ENCODE peak calls at places on chromosome 2, in eight cellular contexts. J is Panc1, K is GM23338, R is HepG2, O is GM12878, Y is upper lobe of left lung, D is HCT116, C is K562. P is an unnamed sample.

GRCh38 chr2:233107011-233107410 is 46.9 kb downstream of the INPP5D start:
- ATAC-seq in J (no peak), D (no peak), C (no peak), O (no peak), Y (no peak), R (no peak), K (no peak), P (no peak)

GRCh38 chr2:101625387-101625786 is 72.1 kb upstream of the MAP4K4 start:
- ATAC-seq in C (peak; percentile 59), R (peak; percentile 63), J (peak; percentile 53), Y (no peak), K (peak; percentile 27), D (no peak), O (peak; percentile 67), P (no peak)

GRCh38 chr2:236714061-236714460 is 144.4 kb downstream of the ACKR3 start:
- ATAC-seq in K (no peak), R (no peak), O (no peak), C (no peak), J (no peak), Y (no peak), D (no peak), P (no peak)

GRCh38 chr2:11377915-11378649 is 33.6 kb upstream of the ROCK2 start:
- ATAC-seq in O (peak; percentile 96), Y (peak; percentile 28), C (no peak), D (no peak), R (no peak), J (no peak), K (no peak), P (peak; percentile 46)

GRCh38 chr2:44245068-44245861 is 30.0 kb upstream of the SLC3A1 start:
- ATAC-seq in K (no peak), C (no peak), D (no peak), J (no peak), R (no peak), O (no peak), Y (peak; percentile 34), P (no peak)

GRCh38 chr2:164881524-164881923 is 39.9 kb upstream of the COBLL1 start:
- ATAC-seq in R (no peak), Y (no peak), D (no peak), J (no peak), O (no peak), K (no peak), C (no peak), P (no peak)

GRCh38 chr2:100941646-100942240 is 60.3 kb upstream of the RPL31 start:
- ATAC-seq in C (no peak), J (no peak), D (no peak), O (no peak), Y (no peak), R (no peak), K (no peak), P (peak; percentile 40)

GRCh38 chr2:161825429-161825828 is 201.2 kb downstream of the SLC4A10 start:
- ATAC-seq in K (no peak), C (no peak), J (no peak), Y (no peak), R (no peak), D (no peak), O (no peak), P (no peak)

GRCh38 chr2:156481295-156481694 is 45.1 kb downstream of the GPD2 start:
- ATAC-seq in R (no peak), D (no peak), O (no peak), J (no peak), Y (no peak), K (no peak), C (no peak), P (no peak)

GRCh38 chr2:171475979-171476378 is 42.0 kb downstream of the DCAF17 start:
- ATAC-seq in O (no peak), R (peak; percentile 70), J (no peak), Y (no peak), D (no peak), K (no peak), C (no peak), P (no peak)

GRCh38 chr2:219998099-219998498 is 370.7 kb downstream of the SLC4A3 start:
- ATAC-seq in K (peak; percentile 78), D (no peak), J (no peak), Y (no peak), C (no peak), R (peak; percentile 36), O (no peak), P (no peak)

GRCh38 chr2:220000586-220000985 is 373.2 kb downstream of the SLC4A3 start:
- ATAC-seq in Y (peak; percentile 13), O (no peak), C (no peak), D (no peak), R (no peak), J (no peak), K (no peak), P (no peak)

GRCh38 chr2:220000080-220000479 is 372.6 kb downstream of the SLC4A3 start:
- ATAC-seq in D (no peak), K (no peak), J (no peak), C (no peak), Y (no peak), R (no peak), O (no peak), P (no peak)

GRCh38 chr2:219997341-219997851 is 370.0 kb downstream of the SLC4A3 start:
- ATAC-seq in J (no peak), O (peak; percentile 59), C (peak; percentile 84), D (peak; percentile 74), R (no peak), K (peak; percentile 92), Y (no peak), P (no peak)

DNA sequence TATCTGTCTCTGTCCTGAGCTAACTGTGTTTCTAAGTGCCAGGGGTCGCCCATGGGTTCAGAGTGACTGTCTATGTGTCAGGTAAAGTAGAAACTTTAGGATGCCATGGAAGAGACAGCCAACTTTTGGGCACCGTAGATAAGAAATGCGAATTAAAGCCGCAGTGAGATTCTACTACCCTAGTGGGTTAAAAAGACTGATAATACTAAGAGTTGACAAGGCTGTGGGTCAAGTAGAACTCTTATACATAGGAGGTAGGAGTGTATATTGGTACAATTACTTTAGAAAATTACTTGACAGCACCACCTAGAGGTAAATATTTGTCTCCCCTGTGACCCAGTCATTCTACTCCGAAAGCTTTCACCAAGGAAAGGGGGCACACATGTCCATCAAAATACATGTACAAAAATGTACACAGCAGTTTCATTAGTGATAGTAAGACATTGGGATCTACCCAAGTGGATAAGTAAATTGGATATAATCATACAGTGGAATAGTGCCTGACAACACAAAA is 371.3 kb downstream of the SLC4A3 start:
- ATAC-seq in O (peak; percentile 57), Y (no peak), D (peak; percentile 37), J (no peak), K (no peak), R (peak; percentile 72), C (peak; percentile 47), P (no peak)
- H3K4me3 ChIP-seq in O (no peak overlapping the region), Y (no peak overlapping the region), D (no peak overlapping the region), J (no peak overlapping the region), K (no peak overlapping the region), R (no peak overlapping the region), C (no peak overlapping the region), P (no peak overlapping the region)

GRCh38 chr2:199851499-199851816 is 466 bp upstream of the FTCDNL1 start:
- ATAC-seq in O (no peak), R (no peak), C (no peak), J (no peak), K (no peak), Y (no peak), D (no peak), P (no peak)

GRCh38 chr2:199850250-199850717 is 708 bp downstream of the FTCDNL1 start:
- ATAC-seq in Y (no peak), C (no peak), R (no peak), D (no peak), J (no peak), O (no peak), K (no peak), P (no peak)

GRCh38 chr2:199851886-199852285 is 894 bp upstream of the FTCDNL1 start:
- ATAC-seq in O (no peak), R (no peak), J (no peak), K (no peak), D (no peak), Y (no peak), C (no peak), P (no peak)

GRCh38 chr2:199848323-199848722 is 2.7 kb downstream of the FTCDNL1 start:
- ATAC-seq in D (no peak), Y (no peak), K (no peak), O (no peak), R (no peak), J (no peak), C (no peak), P (no peak)

GRCh38 chr2:199850718-199851498 is at the start of gene FTCDNL1:
- ATAC-seq in O (peak; percentile 96), R (peak; percentile 90), D (peak; percentile 94), J (peak; percentile 100), Y (peak; percentile 97), K (peak; percentile 85), C (peak; percentile 95), P (peak; percentile 95)
- TF ChIP-seq POLR2AphosphoS5 in O (peak; percentile 46), R (peak; percentile 78), D (peak; percentile 80), J (peak; percentile 52), Y (no peak), K (peak; percentile 17), C (no peak), P (no peak)

GRCh38 chr2:1825046-1825445 is 80.7 kb upstream of the PXDN start:
- ATAC-seq in Y (no peak), K (no peak), D (no peak), J (no peak), C (no peak), O (no peak), R (no peak), P (no peak)

GRCh38 chr2:1822341-1822740 is 78.0 kb upstream of the PXDN start:
- ATAC-seq in Y (no peak), K (no peak), J (no peak), C (no peak), O (no peak), D (no peak), R (no peak), P (no peak)

GRCh38 chr2:1824202-1824905 is 80.0 kb upstream of the PXDN start:
- ATAC-seq in K (no peak), O (no peak), Y (peak; percentile 32), D (no peak), J (no peak), C (no peak), R (no peak), P (peak; percentile 95)

GRCh38 chr2:1821530-1821929 is 77.2 kb upstream of the PXDN start:
- ATAC-seq in O (no peak), K (no peak), J (no peak), Y (no peak), R (no peak), D (no peak), C (no peak), P (no peak)

GRCh38 chr2:1823187-1824169 is 79.2 kb upstream of the PXDN start:
- ATAC-seq in O (no peak), R (peak; percentile 72), J (no peak), Y (no peak), C (no peak), K (peak; percentile 96), D (peak; percentile 61), P (peak; percentile 60)
- H3K4me3 ChIP-seq in O (no peak overlapping the region), R (no peak overlapping the region), J (no peak overlapping the region), Y (no peak overlapping the region), C (no peak overlapping the region), K (no peak overlapping the region), D (no peak overlapping the region), P (no peak overlapping the region)

GRCh38 chr2:227222292-227222691 is 57.9 kb downstream of the COL4A3 start:
- ATAC-seq in D (no peak), C (no peak), Y (no peak), J (no peak), O (no peak), R (no peak), K (no peak), P (no peak)

GRCh38 chr2:227230151-227230550 is 65.7 kb downstream of the COL4A3 start:
- ATAC-seq in J (no peak), K (no peak), D (no peak), R (no peak), O (no peak), C (no peak), Y (no peak), P (no peak)

GRCh38 chr2:227228061-227228667 is 63.7 kb downstream of the COL4A3 start:
- ATAC-seq in C (no peak), K (no peak), O (peak; percentile 25), R (peak; percentile 31), Y (no peak), J (peak; percentile 38), D (peak; percentile 55), P (no peak)
- TF ChIP-seq POLR2AphosphoS5 in C (no peak), K (no peak), O (no peak), R (no peak), Y (no peak), J (no peak), D (no peak), P (no peak)